ENCODE peak calls at places on chromosome 20, in seven cellular contexts. P, W, B, Y, G, V and O are unnamed samples.

GRCh38 chr20:38343107-38343797 is 3.0 kb upstream of the LBP start:
- DNase-seq in P (peak; percentile 72), W (peak; percentile 46), B (no peak), Y (no peak), G (peak; percentile 24), V (peak; percentile 35), O (peak; percentile 7)

GRCh38 chr20:15992564-15992963 is 580.7 kb downstream of the KIF16B start:
- DNase-seq in P (no peak), W (no peak), B (no peak), Y (no peak), G (no peak), V (no peak), O (no peak)

GRCh38 chr20:16415079-16415478 is 158.2 kb downstream of the KIF16B start:
- DNase-seq in P (no peak), W (peak; percentile 54), B (no peak), Y (no peak), G (no peak), V (no peak), O (no peak)

GRCh38 chr20:17169575-17170136 is 57.2 kb upstream of the PCSK2 start:
- DNase-seq in P (no peak), W (no peak), B (no peak), Y (no peak), G (no peak), V (no peak), O (no peak)

GRCh38 chr20:31685853-31686641 is 36.6 kb downstream of the BCL2L1 start:
- DNase-seq in P (no peak), W (no peak), B (no peak), Y (no peak), G (no peak), V (no peak), O (no peak)

GRCh38 chr20:23657202-23657601 is 19.4 kb upstream of the CST3 start:
- DNase-seq in P (no peak), W (no peak), B (no peak), Y (no peak), G (no peak), V (no peak), O (no peak)

GRCh38 chr20:9955646-9956045 is 79.1 kb upstream of the ANKEF1 start:
- DNase-seq in P (no peak), W (no peak), B (no peak), Y (no peak), G (no peak), V (peak; percentile 17), O (no peak)

GRCh38 chr20:51894619-51895018 is 92.3 kb upstream of the SALL4 start:
- DNase-seq in P (no peak), W (no peak), B (no peak), Y (no peak), G (no peak), V (no peak), O (no peak)

GRCh38 chr20:41408131-41408789 is 41.6 kb upstream of the EMILIN3 start:
- DNase-seq in P (no peak), W (no peak), B (no peak), Y (no peak), G (no peak), V (no peak), O (no peak)

GRCh38 chr20:59082077-59082740 is 39.6 kb upstream of the PRELID3B start:
- DNase-seq in P (no peak), W (peak; percentile 84), B (no peak), Y (peak; percentile 23), G (no peak), V (peak; percentile 8), O (no peak)

GRCh38 chr20:42708261-42708660 is 481.4 kb downstream of the PTPRT start:
- DNase-seq in P (no peak), W (no peak), B (no peak), Y (no peak), G (no peak), V (no peak), O (no peak)

GRCh38 chr20:41330941-41331340 is 9.7 kb upstream of the LPIN3 start:
- DNase-seq in P (no peak), W (no peak), B (no peak), Y (no peak), G (no peak), V (no peak), O (no peak)

GRCh38 chr20:2006452-2007381 is 12.9 kb upstream of the PDYN start:
- DNase-seq in P (no peak), W (peak; percentile 30), B (no peak), Y (peak; percentile 19), G (no peak), V (peak; percentile 50), O (no peak)

GRCh38 chr20:35635652-35636051 is 20.0 kb downstream of the SPAG4 start:
- DNase-seq in P (no peak), W (no peak), B (no peak), Y (no peak), G (no peak), V (no peak), O (no peak)

GRCh38 chr20:8389381-8390368 is 257.6 kb downstream of the PLCB1 start:
- DNase-seq in P (no peak), W (peak; percentile 59), B (no peak), Y (peak; percentile 23), G (no peak), V (peak; percentile 51), O (no peak)

GRCh38 chr20:3923818-3924217 is 34.6 kb downstream of the PANK2 start:
- DNase-seq in P (no peak), W (peak; percentile 77), B (no peak), Y (no peak), G (no peak), V (no peak), O (no peak)

GRCh38 chr20:3925113-3925695 is 36.0 kb downstream of the PANK2 start:
- DNase-seq in P (no peak), W (no peak), B (no peak), Y (no peak), G (no peak), V (no peak), O (no peak)

GRCh38 chr20:3927486-3928291 is 38.5 kb downstream of the PANK2 start:
- DNase-seq in P (no peak), W (peak; percentile 47), B (no peak), Y (no peak), G (no peak), V (no peak), O (no peak)

GRCh38 chr20:3924304-3925112 is 35.3 kb downstream of the PANK2 start:
- DNase-seq in P (no peak), W (no peak), B (no peak), Y (no peak), G (no peak), V (no peak), O (no peak)

DNA sequence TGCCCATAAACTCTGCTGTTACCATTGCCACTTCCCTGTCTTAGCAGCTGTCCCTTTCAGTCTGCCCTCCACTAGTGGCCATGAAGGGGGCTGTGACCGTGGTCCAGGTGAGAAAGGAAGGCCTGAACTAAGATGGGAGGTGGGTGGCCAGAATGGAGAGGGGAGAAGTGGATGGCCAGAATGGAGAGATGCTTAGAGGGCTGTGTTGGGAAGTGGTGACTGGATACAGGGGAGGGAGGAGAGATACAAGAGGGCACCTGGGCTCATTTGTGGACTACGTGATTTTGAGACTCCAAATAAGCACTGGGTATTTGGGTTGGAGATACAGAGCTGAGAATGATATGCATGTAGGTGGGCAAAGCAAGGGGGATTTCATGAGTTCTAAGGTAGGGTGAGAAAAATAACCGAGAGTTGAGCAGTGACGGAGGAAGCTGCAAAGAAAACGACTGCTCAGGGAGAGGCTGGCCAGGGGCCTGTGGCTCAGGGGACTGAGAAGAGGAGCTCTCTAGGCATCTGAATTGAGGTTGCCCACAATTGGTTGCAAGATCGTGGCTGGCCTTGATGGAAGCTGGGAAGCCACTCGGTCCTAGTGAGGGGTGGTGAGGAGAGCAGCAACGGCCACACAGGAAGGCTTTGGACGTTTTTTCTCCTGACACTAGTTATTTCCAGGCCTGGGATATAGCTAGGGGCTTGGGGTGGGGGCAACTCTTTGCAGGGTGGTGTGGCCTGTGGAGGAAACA is 36.9 kb downstream of the PANK2 start:
- DNase-seq in P (no peak), W (no peak), B (no peak), Y (no peak), G (no peak), V (no peak), O (no peak)
- TF ChIP-seq POLR2A in P (no peak), W (no peak), B (no peak), Y (no peak), G (no peak), V (no peak), O (no peak)

GRCh38 chr20:57939499-57939898 is 229.7 kb upstream of the PMEPA1 start:
- DNase-seq in P (no peak), W (no peak), B (no peak), Y (no peak), G (no peak), V (no peak), O (no peak)

GRCh38 chr20:57938158-57939108 is 228.6 kb upstream of the PMEPA1 start:
- DNase-seq in P (no peak), W (no peak), B (no peak), Y (no peak), G (no peak), V (no peak), O (no peak)

GRCh38 chr20:57941121-57941522 is 231.3 kb upstream of the PMEPA1 start:
- DNase-seq in P (peak; percentile 71), W (no peak), B (no peak), Y (no peak), G (no peak), V (no peak), O (peak; percentile 90)

GRCh38 chr20:57941572-57942381 is 232.0 kb upstream of the PMEPA1 start:
- DNase-seq in P (no peak), W (no peak), B (no peak), Y (no peak), G (no peak), V (peak; percentile 31), O (peak; percentile 33)

DNA sequence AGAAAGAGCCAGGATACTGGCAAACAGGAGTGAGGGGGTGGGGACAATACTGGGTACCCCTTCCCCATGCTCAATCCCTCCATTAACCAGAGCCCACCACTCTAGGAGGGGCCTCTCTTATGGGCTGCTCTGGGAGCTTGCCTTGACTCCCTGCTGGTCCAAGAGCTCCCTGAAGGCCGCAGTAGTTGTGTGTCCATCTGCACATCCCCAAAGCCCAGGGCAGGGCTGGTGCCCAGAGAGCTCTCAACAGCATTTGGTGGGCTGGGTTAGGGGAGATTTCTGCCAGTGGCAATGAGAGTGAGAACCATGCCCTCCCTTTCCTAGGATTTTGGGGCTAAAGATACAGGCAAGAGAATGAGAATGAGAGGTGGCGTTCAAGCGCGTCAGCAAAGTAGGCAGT is 230.6 kb upstream of the PMEPA1 start:
- DNase-seq in P (no peak), W (no peak), B (no peak), Y (no peak), G (no peak), V (no peak), O (no peak)
- H3K27ac ChIP-seq in P (no peak overlapping the region), W (no peak overlapping the region), B (no peak overlapping the region), Y (no peak overlapping the region), G (no peak overlapping the region), V (no peak overlapping the region), O (peak overlapping the region; percentile 80)

GRCh38 chr20:24948939-24949679 is at the start of gene CST7:
- DNase-seq in P (peak; percentile 63), W (no peak), B (no peak), Y (no peak), G (no peak), V (no peak), O (no peak)
- H3K4me1 ChIP-seq in P (no peaks in the 10 kb centered on the region), W (no peaks in the 10 kb centered on the region), B (no peaks in the 10 kb centered on the region), Y (peaks cover 6% of the 10 kb centered on the region), G (no peaks in the 10 kb centered on the region), V (no peaks in the 10 kb centered on the region), O (no peaks in the 10 kb centered on the region)

DNA sequence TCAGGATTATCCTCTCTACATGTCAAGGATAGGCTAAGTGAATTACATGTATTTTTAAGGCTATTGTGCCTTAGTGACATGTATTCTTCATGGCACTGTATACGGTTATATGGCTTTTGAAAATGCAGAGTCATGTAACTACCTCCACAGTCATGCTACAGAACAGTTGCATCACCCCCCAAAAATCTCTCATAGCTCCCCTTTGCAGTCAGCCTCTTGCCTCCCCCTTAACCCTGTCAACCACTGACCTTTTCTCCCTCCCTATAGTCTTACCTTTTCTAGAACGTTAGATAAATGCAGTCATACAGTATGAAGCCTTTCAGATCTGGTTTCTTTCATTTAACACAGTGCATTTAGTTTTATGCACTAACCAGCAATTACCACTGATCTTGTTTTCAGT is 10.3 kb upstream of the RNF24 start:
- DNase-seq in P (no peak), W (no peak), B (no peak), Y (no peak), G (no peak), V (no peak), O (no peak)
- TF ChIP-seq POLR2A in P (no peak), W (no peak), B (no peak), Y (no peak), G (no peak), V (no peak), O (no peak)